ENCODE peak calls at places on chromosomes 12 and 14, in four cellular contexts. V is dorsolateral prefrontal cortex, N is uterus, S is iPS DF 6.9. H is an unnamed sample.

GRCh38 chr14:57323703-57324102 is 54.9 kb downstream of the AP5M1 start:
- DNase-seq in V (no peak), N (no peak), S (no peak), H (no peak)

GRCh38 chr12:132429122-132429931 is 60.6 kb upstream of the FBRSL1 start:
- DNase-seq in V (no peak), S (no peak), N (no peak), H (no peak)

GRCh38 chr12:38490941-38491340 is 174.4 kb downstream of the ALG10B start:
- DNase-seq in V (no peak), S (no peak), N (no peak), H (no peak)

GRCh38 chr14:48723841-48724495 is 862.2 kb downstream of the RPS29 start:
- DNase-seq in N (no peak), S (no peak), V (no peak), H (no peak)

GRCh38 chr14:55713496-55713895 is 133.5 kb downstream of the KTN1 start:
- DNase-seq in N (no peak), S (no peak), V (no peak), H (no peak)

GRCh38 chr12:58007875-58008274 is 66.5 kb downstream of the ATP23 start:
- DNase-seq in N (no peak), V (no peak), S (no peak), H (no peak)

GRCh38 chr12:12985817-12986408 is 14.2 kb downstream of the HEBP1 start:
- DNase-seq in S (no peak), N (no peak), V (no peak), H (no peak)

GRCh38 chr14:98685725-98686124 is 586.3 kb downstream of the BCL11B start:
- DNase-seq in N (no peak), V (no peak), S (no peak), H (no peak)

GRCh38 chr12:89768586-89769482 is 60.2 kb upstream of the ATP2B1 start:
- DNase-seq in N (no peak), V (no peak), S (no peak), H (no peak)

GRCh38 chr12:112183141-112183581 is 57.8 kb downstream of the TRAFD1 start:
- DNase-seq in S (no peak), N (no peak), V (no peak), H (no peak)

GRCh38 chr12:106551410-106551809 is 31.4 kb upstream of the RFX4 start:
- DNase-seq in N (no peak), V (no peak), S (no peak), H (no peak)

GRCh38 chr12:95908573-95908972 is 33.8 kb downstream of the CCDC38 start:
- DNase-seq in S (no peak), N (no peak), V (no peak), H (no peak)

GRCh38 chr12:69630191-69630590 is 19.5 kb upstream of the LRRC10 start:
- DNase-seq in V (no peak), S (peak), N (no peak), H (no peak)

GRCh38 chr14:72643317-72643801 is 250.5 kb downstream of the DPF3 start:
- DNase-seq in S (no peak), V (peak), N (no peak), H (no peak)

GRCh38 chr12:69987453-69988102 is 162.6 kb downstream of the MYRFL start:
- DNase-seq in V (no peak), S (no peak), N (no peak), H (no peak)

GRCh38 chr12:66491812-66492361 is 187.0 kb downstream of the GRIP1 start:
- DNase-seq in V (no peak), N (no peak), S (no peak), H (no peak)

GRCh38 chr12:101076940-101077351 is 133.1 kb downstream of the SLC5A8 start:
- DNase-seq in S (no peak), V (no peak), N (no peak), H (no peak)

GRCh38 chr12:64968989-64969819 is 144.8 kb downstream of the TBC1D30 start:
- DNase-seq in N (no peak), V (no peak), S (no peak), H (no peak)

GRCh38 chr12:50934371-50934851 is 17.9 kb upstream of the HIGD1C start:
- DNase-seq in N (no peak), S (no peak), V (no peak), H (no peak)

GRCh38 chr14:72471346-72471745 is 422.6 kb downstream of the DPF3 start:
- DNase-seq in S (no peak), N (no peak), V (no peak), H (no peak)

GRCh38 chr12:105235299-105235746 is 651 bp downstream of the APPL2 start:
- DNase-seq in S (no peak), V (no peak), N (no peak), H (no peak)

GRCh38 chr12:69972136-69972535 is 147.1 kb downstream of the MYRFL start:
- DNase-seq in V (no peak), N (no peak), S (no peak), H (no peak)

GRCh38 chr12:122062832-122063690 is 15.5 kb upstream of the MLXIP start:
- DNase-seq in S (no peak), N (peak), V (no peak), H (no peak)

GRCh38 chr12:16323010-16323409 is 24.4 kb upstream of the MGST1 start:
- DNase-seq in N (no peak), S (no peak), V (no peak), H (no peak)

GRCh38 chr12:113465808-113466769 is 5.6 kb downstream of the LHX5 start:
- DNase-seq in V (no peak), N (no peak), S (no peak), H (no peak)

GRCh38 chr12:6827982-6828670 is at the start of gene P3H3:
- DNase-seq in S (no peak), N (peak), V (no peak), H (no peak)

GRCh38 chr14:45519770-45520169 is 266.8 kb upstream of the MIS18BP1 start:
- DNase-seq in N (no peak), V (no peak), S (no peak), H (no peak)

GRCh38 chr12:1171657-1172056 is 180.6 kb downstream of the ERC1 start:
- DNase-seq in N (no peak), V (no peak), S (no peak), H (no peak)

GRCh38 chr12:103503546-103504480 is 8.0 kb upstream of the C12orf42 start:
- DNase-seq in N (no peak), V (no peak), S (no peak), H (peak)

GRCh38 chr12:104692335-104693218 is 235.8 kb downstream of the CHST11 start:
- DNase-seq in V (no peak), N (no peak), S (no peak), H (no peak)

GRCh38 chr14:43541356-43541755 is 965.7 kb downstream of the FSCB start:
- DNase-seq in V (no peak), S (no peak), N (no peak), H (no peak)

DNA sequence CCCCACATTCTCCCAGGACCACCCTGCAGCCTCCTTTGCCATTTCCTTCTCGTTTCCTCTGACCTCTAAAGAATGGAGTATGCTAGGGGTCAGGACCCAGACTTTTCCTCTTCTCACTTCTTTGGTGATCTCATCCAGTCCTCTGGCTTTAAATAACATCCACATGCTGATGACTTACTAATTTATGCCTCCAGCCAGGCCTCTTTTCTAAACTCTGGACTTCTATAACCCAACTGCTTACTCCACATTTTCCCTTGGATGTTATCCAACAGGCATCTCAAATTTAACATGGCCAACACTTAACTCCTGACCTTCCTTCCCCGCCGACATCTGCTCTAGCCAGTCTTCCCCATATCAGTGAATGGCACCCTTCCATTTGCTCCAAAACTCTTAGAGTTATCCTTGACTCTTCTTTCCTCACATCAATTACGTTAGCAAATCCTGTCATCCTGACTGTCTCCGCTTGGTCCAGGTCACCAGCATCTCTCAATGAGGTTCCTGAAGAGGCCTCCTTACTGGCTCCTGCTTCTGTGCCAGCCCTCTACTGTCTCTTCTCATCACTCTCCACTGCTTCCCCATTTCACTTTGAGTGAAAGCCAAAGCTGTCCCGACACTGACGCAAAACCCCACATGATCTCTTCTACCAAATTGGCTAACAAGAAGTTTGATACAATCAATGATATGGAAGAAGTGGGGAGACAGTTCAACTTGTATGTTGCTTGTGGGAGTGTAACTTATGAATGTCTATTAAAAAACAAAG is 42.7 kb downstream of the TMBIM6 start:
- DNase-seq in V (no peak), S (no peak), N (no peak), H (no peak)
- H3K27ac ChIP-seq in V (no peak), S (no peak), N (peak), H (no peak)

GRCh38 chr14:103485504-103485903 is 37.1 kb downstream of the CKB start:
- DNase-seq in V (no peak), N (no peak), S (no peak), H (no peak)

GRCh38 chr14:103476065-103476464 is 46.6 kb downstream of the CKB start:
- DNase-seq in V (no peak), S (no peak), N (no peak), H (no peak)

GRCh38 chr14:103483600-103483999 is 39.0 kb downstream of the CKB start:
- DNase-seq in S (no peak), N (no peak), V (no peak), H (no peak)

GRCh38 chr14:103476631-103477030 is 46.0 kb downstream of the CKB start:
- DNase-seq in S (no peak), V (no peak), N (no peak), H (no peak)

GRCh38 chr14:103480595-103480994 is 42.0 kb downstream of the CKB start:
- DNase-seq in N (no peak), S (no peak), V (no peak), H (peak)
- H3K27ac ChIP-seq in N (no peak), S (no peak), V (no peak), H (no peak)

GRCh38 chr12:52871291-52871961 is 22.6 kb upstream of the KRT78 start:
- DNase-seq in S (no peak), N (no peak), V (no peak), H (no peak)
- H3K27ac ChIP-seq in S (no peak), N (peak), V (no peak), H (no peak)

GRCh38 chr14:31934767-31935266 is 142.3 kb upstream of the ARHGAP5 start:
- DNase-seq in N (no peak), S (no peak), V (no peak), H (peak)

GRCh38 chr14:31936100-31936499 is 141.0 kb upstream of the ARHGAP5 start:
- DNase-seq in N (no peak), S (no peak), V (no peak), H (no peak)

GRCh38 chr14:31935406-31935805 is 141.7 kb upstream of the ARHGAP5 start:
- DNase-seq in N (no peak), V (no peak), S (no peak), H (no peak)

GRCh38 chr14:31939934-31940333 is 137.2 kb upstream of the ARHGAP5 start:
- DNase-seq in V (no peak), N (no peak), S (no peak), H (no peak)

DNA sequence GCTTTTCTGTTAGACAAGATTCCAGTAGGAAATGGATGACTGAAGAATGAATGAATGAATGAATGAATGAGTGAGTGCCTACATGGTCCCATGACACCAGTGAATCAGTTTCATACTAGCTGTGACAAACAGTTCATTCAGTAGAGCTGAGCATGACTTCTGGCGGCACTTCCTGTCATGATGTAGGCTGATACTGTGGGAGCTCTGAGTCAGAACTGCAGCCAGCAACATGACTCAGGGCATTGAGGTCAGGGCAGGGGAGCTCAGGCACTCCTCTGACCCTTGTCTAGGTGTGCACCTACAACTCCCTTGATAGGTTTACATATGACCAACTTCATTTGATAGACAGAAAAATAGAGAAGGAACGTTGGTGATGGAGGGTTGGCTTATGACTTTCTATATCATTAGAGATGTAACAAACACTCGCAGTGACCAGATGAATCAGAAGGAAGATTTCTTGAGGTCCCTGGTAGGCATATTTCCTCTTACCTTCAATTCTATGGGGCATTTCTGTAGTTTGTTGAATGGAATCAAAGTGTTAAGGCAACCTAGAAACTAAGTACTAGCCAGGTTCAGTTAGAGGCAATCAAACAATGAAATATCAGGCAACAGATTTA is 139.3 kb upstream of the ARHGAP5 start:
- DNase-seq in S (no peak), N (no peak), V (peak), H (no peak)
- H3K27ac ChIP-seq in S (no peak), N (no peak), V (no peak), H (no peak)

GRCh38 chr14:103123634-103124500 is 606 bp downstream of the TNFAIP2 start:
- DNase-seq in V (no peak), N (peak), S (no peak), H (no peak)

GRCh38 chr14:103123128-103123633 is at the start of gene TNFAIP2:
- DNase-seq in V (no peak), N (peak), S (no peak), H (no peak)

GRCh38 chr14:103121161-103121845 is 2.0 kb upstream of the TNFAIP2 start:
- DNase-seq in S (no peak), V (no peak), N (no peak), H (no peak)

GRCh38 chr14:103122578-103123127 is 608 bp upstream of the TNFAIP2 start:
- DNase-seq in N (no peak), V (no peak), S (no peak), H (no peak)

GRCh38 chr14:103121846-103122577 is 1.2 kb upstream of the TNFAIP2 start:
- DNase-seq in S (no peak), N (peak), V (no peak), H (no peak)
- H3K27ac ChIP-seq in S (no peak), N (peak), V (no peak), H (no peak)

GRCh38 chr12:130663510-130663909 is 52.6 kb downstream of the RIMBP2 start:
- DNase-seq in S (no peak), N (no peak), V (no peak), H (no peak)
- H3K27ac ChIP-seq in S (no peak), N (no peak), V (no peak), H (no peak)

DNA sequence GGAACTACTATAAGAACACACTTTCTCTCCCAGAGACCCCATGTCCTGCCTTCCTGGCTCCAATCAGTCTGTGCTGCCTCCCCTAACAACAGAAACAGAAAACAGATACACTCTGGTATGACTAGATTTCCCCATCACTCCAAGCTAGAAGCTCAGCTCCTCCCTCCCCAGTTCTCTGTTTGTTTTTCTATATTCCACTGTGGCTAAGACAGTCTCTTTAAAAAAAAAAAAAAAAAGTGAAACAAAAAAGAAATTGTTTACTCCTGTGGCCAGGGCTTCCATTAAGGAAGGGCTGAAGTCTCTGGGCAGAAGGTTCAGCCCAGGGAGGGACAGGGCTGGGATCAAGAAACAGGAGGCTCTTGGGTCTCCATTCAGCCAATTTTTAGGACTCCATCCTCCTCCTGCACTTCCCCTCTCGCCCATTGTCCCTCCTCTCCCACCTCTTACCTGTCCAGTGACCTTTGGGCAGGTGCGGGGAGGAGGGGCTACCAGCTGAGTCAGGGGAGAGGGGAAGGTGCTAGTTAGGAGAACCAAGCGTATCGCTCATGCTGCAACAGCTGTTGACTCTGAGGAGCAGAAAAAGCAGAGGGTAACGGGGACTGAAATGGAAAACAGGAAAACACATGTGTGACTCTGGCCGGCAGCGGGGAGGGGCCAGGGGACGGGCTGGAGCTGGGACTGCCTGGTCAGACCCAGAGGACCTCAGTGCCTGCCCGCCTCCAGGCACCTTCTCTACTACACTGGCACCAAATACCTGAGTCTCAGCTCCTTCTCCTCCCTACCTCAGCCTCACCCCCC is 4.2 kb upstream of the SLC7A7 start:
- DNase-seq in N (no peak), V (no peak), S (no peak), H (no peak)
- H3K27ac ChIP-seq in N (peak), V (no peak), S (no peak), H (no peak)

GRCh38 chr14:36518586-36519430 is 1.2 kb downstream of the NKX2-1 start:
- DNase-seq in S (no peak), N (no peak), V (no peak), H (no peak)
- H3K27ac ChIP-seq in S (no peak), N (no peak), V (no peak), H (no peak)

GRCh38 chr12:92596388-92596787 is 106.4 kb upstream of the PLEKHG7 start:
- DNase-seq in N (no peak), S (no peak), V (no peak), H (no peak)
- H3K27ac ChIP-seq in N (no peak), S (no peak), V (no peak), H (no peak)

H was measured in naive thymus-derived CD4-positive, alpha-beta T cell.